ENCODE peak calls at places on chromosomes 11 and 22, in four cellular contexts. P is GM12878, Q is K562, I is HepG2. C is an unnamed sample.

GRCh38 chr22:28243539-28243938 is 324.5 kb upstream of the PITPNB start:
- DNase-seq in Q (peak), I (no peak), P (no peak), C (no peak)

GRCh38 chr11:128501576-128502549 is 85.5 kb downstream of the ETS1 start:
- DNase-seq in Q (no peak), I (no peak), P (no peak), C (no peak)

GRCh38 chr11:67468056-67468455 is 995 bp downstream of the TMEM134 start:
- DNase-seq in P (no peak), I (no peak), Q (no peak), C (no peak)

GRCh38 chr11:112525270-112525669 is 264.6 kb upstream of the PLET1 start:
- DNase-seq in P (no peak), Q (no peak), I (no peak), C (no peak)

GRCh38 chr11:132131051-132131450 is 760.6 kb downstream of the NTM start:
- DNase-seq in I (no peak), P (no peak), Q (no peak), C (no peak)

GRCh38 chr11:91104237-91104636 is 881.4 kb upstream of the CHORDC1 start:
- DNase-seq in P (no peak), Q (no peak), I (no peak), C (no peak)

GRCh38 chr11:48242501-48242900 is 2.4 kb upstream of the OR4X2 start:
- DNase-seq in I (no peak), Q (no peak), P (no peak), C (no peak)

GRCh38 chr11:75595511-75595910 is 33.5 kb downstream of the SERPINH1 start:
- DNase-seq in Q (no peak), I (no peak), P (no peak), C (no peak)

GRCh38 chr11:17314232-17314547 is 37.4 kb upstream of the NCR3LG1 start:
- DNase-seq in I (no peak), P (no peak), Q (no peak), C (peak)

GRCh38 chr11:12137938-12138731 is 27.7 kb downstream of the MICAL2 start:
- DNase-seq in P (no peak), Q (no peak), I (no peak), C (no peak)

GRCh38 chr11:64230209-64230984 is at the start of gene DNAJC4:
- DNase-seq in P (peak), I (peak), Q (peak), C (peak)

GRCh38 chr11:86442420-86442819 is 67.7 kb downstream of the CCDC81 start:
- DNase-seq in P (no peak), I (no peak), Q (no peak), C (no peak)

GRCh38 chr22:32106930-32107329 is 52.2 kb downstream of the C22orf42 start:
- DNase-seq in P (no peak), I (no peak), Q (peak), C (peak)

DNA sequence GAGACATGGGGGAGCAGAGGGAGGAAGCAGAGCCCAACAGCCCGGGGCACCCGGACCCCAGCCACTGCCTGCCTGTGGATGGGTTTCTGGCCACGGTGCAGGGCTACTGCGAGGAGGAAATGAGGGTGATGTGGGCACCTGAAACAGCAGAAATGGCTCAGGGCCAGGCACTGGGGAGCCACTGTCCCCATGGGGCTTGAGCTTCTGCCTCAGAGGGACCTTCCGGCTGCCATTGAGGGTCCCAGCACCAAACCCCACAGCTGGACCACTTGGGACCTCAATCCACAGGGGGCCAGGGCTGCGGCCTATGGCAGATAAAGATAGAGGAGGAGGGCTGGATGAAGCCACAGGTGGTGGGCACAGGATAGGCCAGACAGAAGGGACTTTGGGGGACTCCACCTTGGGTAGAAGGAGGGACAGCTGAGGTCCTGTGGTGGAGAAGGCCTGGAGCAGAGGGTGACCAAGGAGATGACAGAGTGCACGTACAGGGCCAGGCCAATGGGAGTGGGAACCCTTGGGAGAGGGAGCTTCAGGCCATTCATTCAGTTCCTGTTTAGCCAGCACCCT is 48.3 kb downstream of the NFAM1 start:
- DNase-seq in P (no peak), I (no peak), Q (no peak), C (no peak)
- TF ChIP-seq FOXM1 in P (no peak), I (no peak), Q (no peak), C (no peak)

DNA sequence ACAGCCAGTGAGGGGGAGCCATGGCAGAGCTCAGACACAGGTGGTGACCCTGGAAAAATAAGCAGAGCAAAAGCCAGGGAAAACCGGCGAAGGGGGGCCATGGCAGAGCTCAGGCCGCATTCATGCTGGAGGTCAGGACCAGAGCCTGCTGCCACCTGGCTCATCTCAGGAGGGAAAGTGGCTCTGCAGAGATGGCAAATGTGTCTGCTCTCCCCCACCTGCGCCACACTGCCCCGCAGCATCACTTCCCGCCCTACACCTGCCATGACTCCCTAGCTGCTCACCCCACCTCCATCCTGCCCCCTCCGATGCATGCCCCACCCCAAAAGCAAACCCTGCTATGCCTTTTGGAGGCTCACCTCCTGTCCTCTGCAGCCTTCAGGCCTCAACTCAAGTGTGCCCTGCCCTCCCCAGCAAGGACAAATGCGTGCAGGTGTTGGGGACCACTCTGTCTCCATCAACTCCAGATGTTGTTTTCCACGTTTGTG is 123.2 kb upstream of the FGF3 start:
- DNase-seq in Q (no peak), I (no peak), P (no peak), C (no peak)
- TF ChIP-seq SP1 in Q (no peak), I (no peak), P (no peak), C (no peak)

DNA sequence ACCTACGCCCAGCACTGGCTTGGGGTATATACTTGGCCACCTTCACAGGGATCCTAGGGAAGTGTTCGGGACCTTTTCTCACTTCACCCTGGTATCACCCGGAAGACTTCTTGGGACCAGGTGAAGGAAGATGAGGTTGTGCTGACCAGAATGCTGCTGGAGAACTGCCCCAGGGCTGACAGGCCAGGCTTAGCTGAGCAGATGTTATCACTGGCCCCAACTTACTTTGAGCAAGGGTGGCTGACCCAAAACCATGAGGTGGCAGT is 4.5 kb downstream of the FTH1 start:
- DNase-seq in P (no peak), Q (peak), I (no peak), C (no peak)
- TF ChIP-seq FOXM1 in P (no peak), Q (no peak), I (no peak), C (no peak)

GRCh38 chr22:45008853-45009751 is 703 bp downstream of the PHF21B start:
- DNase-seq in P (no peak), I (no peak), Q (peak), C (no peak)
- TF ChIP-seq SP1 in P (no peak), I (no peak), Q (no peak), C (no peak)

DNA sequence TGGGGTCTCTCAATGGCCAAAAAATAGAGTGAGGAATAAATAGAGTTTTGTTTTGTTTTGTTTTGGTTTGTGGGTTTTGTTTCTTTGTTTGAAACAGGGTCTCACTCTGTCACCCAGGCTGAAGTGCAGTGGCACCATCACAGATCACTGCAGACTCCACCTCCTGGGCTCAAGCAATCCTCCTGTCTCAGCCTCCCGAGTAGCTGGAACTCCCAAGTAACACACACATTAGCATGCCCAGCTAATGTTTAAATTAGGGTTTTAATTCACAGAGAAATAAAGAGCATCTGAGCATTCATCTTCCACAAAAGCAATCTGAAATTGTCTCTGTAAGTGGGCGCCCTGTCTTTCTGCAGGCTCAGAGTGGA is 9.2 kb upstream of the IFITM3 start:
- DNase-seq in Q (no peak), P (no peak), I (no peak), C (no peak)
- TF ChIP-seq FOXM1 in Q (no peak), P (no peak), I (no peak), C (no peak)

DNA sequence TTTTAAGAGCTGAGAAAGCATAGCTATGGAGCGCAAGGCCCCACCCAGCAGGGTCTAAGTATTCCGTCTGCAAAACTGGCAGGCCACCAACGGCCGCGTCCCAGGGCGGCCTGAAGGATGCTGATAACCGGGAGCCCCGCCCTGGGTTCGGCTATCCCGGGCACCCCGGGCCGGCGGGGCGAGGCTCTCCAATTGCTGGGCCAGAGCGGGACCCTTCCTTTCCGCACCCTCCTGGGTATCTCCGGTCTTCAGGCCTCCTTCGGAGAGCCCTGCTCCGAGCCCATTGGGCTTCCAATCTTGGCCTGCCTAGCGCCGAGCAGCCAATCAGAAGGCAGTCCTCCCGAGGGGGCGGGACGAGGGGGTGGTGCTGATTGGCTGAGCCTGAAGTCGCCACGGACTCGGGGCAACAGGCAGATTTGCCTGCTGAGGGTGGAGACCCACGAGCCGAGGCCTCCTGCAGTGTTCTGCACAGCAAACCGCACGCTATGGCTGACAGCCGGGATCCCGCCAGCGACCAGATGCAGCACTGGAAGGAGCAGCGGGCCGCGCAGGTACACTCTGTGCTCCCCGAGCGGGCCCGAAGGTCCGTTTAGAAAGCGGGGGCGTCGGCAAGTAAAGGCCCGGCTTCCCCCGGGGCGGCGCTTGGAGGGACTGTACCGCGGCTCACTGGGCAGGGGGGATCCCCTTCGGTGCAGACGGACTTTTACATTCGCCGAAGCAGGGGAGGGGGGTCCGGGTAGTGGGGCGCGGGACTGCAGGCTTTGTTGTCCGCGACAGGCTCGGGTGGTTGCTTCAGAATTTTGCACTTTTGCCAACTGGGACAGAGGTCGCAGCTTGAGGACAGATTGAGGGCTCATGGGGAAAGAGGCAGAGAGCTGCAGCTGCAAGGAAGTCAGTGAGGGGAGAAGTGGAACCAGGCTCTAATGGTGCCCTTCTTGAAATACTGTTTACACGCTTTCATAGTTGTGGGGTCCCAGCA is at the start of gene CAT:
- DNase-seq in P (peak), Q (peak), I (peak), C (peak)
- TF ChIP-seq SP1 in P (peak), Q (peak), I (no peak), C (no peak)

GRCh38 chr11:2357246-2357645 is 19.9 kb upstream of the CD81 start:
- DNase-seq in I (no peak), P (no peak), Q (no peak), C (no peak)

GRCh38 chr11:2360081-2360642 is 16.9 kb upstream of the CD81 start:
- DNase-seq in Q (no peak), I (no peak), P (no peak), C (no peak)

GRCh38 chr11:2358754-2359444 is 18.2 kb upstream of the CD81 start:
- DNase-seq in P (no peak), I (no peak), Q (no peak), C (no peak)

GRCh38 chr11:2361565-2361964 is 15.5 kb upstream of the CD81 start:
- DNase-seq in I (no peak), P (no peak), Q (no peak), C (no peak)

GRCh38 chr11:2359557-2359956 is 17.6 kb upstream of the CD81 start:
- DNase-seq in Q (no peak), I (no peak), P (no peak), C (no peak)
- TF ChIP-seq FOXM1 in Q (no peak), I (no peak), P (no peak), C (no peak)

DNA sequence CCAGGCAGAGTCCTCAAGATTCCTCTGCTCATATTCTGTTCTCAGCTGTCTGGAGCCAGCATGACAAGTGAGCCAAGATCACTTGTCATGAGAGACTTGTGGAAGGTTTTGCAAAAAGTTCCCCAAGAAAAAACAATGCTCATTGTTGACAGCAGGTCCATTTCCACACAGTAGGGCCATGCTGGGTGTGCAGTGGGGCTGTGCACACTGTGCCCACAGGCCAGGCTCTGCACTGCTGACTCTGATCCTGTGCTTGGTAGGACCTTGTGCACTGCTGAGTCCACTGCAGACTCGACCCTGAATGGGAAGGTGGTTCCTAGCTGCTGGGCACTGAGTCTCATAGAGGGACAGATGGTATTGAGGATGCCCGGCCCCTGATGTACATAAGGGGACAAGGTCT is 33.9 kb upstream of the IGLL5 start:
- DNase-seq in P (no peak), Q (no peak), I (no peak), C (no peak)
- TF ChIP-seq SP1 in P (no peak), Q (no peak), I (no peak), C (no peak)